ENCODE peak calls at places on chromosomes 16 and 17, in seven cellular contexts. D is caudate nucleus; X is endothelial cell; M is stimulated activated CD4-positive, alpha-beta T cell treated with anti-CD3 and anti-CD28 coated beads, Interleukin-15, amount 100 ng/mL, for 1 hour; N is stimulated activated naive CD4-positive, alpha-beta T cell; U is EH; V is cerebellar cortex. S is an unnamed sample.

GRCh38 chr17:18258356-18259038 is at the start of gene FLII:
- DNase-seq in N (peak; percentile 61), D (peak; percentile 55), V (peak; percentile 52), M (peak; percentile 54), U (no peak), X (peak; percentile 50), S (peak; percentile 90)

GRCh38 chr16:57893559-57894389 is 77.2 kb downstream of the CNGB1 start:
- DNase-seq in V (no peak), X (no peak), N (no peak), M (no peak), D (no peak), U (peak; percentile 85), S (no peak)

GRCh38 chr17:4616456-4616855 is 25.0 kb downstream of the ALOX15 start:
- DNase-seq in N (no peak), D (no peak), X (no peak), V (no peak), U (no peak), M (no peak), S (no peak)

GRCh38 chr16:49280861-49281331 is 742 bp downstream of the CBLN1 start:
- DNase-seq in D (no peak), N (no peak), X (no peak), U (no peak), V (no peak), M (no peak), S (no peak)

GRCh38 chr16:66266436-66267286 is 99.8 kb upstream of the CDH5 start:
- DNase-seq in X (no peak), D (no peak), N (no peak), U (peak; percentile 87), V (no peak), M (no peak), S (peak; percentile 61)

GRCh38 chr16:81585785-81586184 is 141.2 kb downstream of the CMIP start:
- DNase-seq in D (no peak), M (no peak), X (peak; percentile 46), N (no peak), V (peak; percentile 35), U (no peak), S (no peak)

GRCh38 chr16:80265624-80266306 is 275.0 kb upstream of the DYNLRB2 start:
- DNase-seq in M (no peak), D (no peak), U (peak; percentile 69), N (no peak), X (no peak), V (no peak), S (no peak)

GRCh38 chr16:67435758-67436164 is 4.8 kb downstream of the HSD11B2 start:
- DNase-seq in X (no peak), V (no peak), N (no peak), U (no peak), M (no peak), D (no peak), S (no peak)

GRCh38 chr16:74186589-74186988 is 110.0 kb upstream of the PSMD7 start:
- DNase-seq in U (peak; percentile 62), M (no peak), X (no peak), D (no peak), N (no peak), V (no peak), S (no peak)

GRCh38 chr17:185445-186138 is 4.1 kb upstream of the DOC2B start:
- DNase-seq in N (no peak), U (no peak), V (no peak), D (no peak), X (no peak), M (peak; percentile 6), S (no peak)

GRCh38 chr17:81083125-81083765 is 48.3 kb downstream of the BAIAP2 start:
- DNase-seq in N (no peak), U (no peak), X (no peak), V (no peak), D (no peak), M (no peak), S (no peak)

GRCh38 chr16:85192736-85193493 is 80.6 kb upstream of the CIBAR2 start:
- DNase-seq in U (peak; percentile 52), M (no peak), N (no peak), D (no peak), V (no peak), X (no peak), S (no peak)

GRCh38 chr17:69874220-69874670 is 200.8 kb upstream of the KCNJ16 start:
- DNase-seq in M (no peak), N (no peak), X (no peak), V (peak; percentile 18), U (peak; percentile 95), D (no peak), S (no peak)

GRCh38 chr17:35540589-35541404 is 3.3 kb upstream of the SLFN12L start:
- DNase-seq in V (no peak), M (no peak), X (no peak), D (no peak), N (peak; percentile 55), U (peak; percentile 40), S (peak; percentile 13)

GRCh38 chr16:85913688-85914422 is 14.9 kb downstream of the IRF8 start:
- DNase-seq in M (no peak), U (no peak), D (no peak), X (no peak), N (no peak), V (no peak), S (no peak)

GRCh38 chr16:14407786-14408399 is 222.2 kb downstream of the PARN start:
- DNase-seq in X (no peak), M (no peak), V (no peak), D (no peak), U (no peak), N (no peak), S (no peak)

GRCh38 chr17:62800580-62800979 is 7.5 kb downstream of the MARCHF10 start:
- DNase-seq in V (no peak), D (no peak), U (no peak), N (no peak), X (no peak), M (no peak), S (no peak)

GRCh38 chr16:70679653-70680494 is 6.0 kb downstream of the MTSS2 start:
- DNase-seq in N (no peak), M (no peak), V (no peak), D (no peak), X (peak; percentile 64), U (no peak), S (no peak)

GRCh38 chr16:117381-118365 is 20.8 kb downstream of the NPRL3 start:
- DNase-seq in U (peak; percentile 55), X (peak; percentile 75), D (no peak), M (peak; percentile 36), N (peak; percentile 68), V (peak; percentile 57), S (peak; percentile 76)

GRCh38 chr17:44899074-44899782 is at the start of gene EFTUD2:
- DNase-seq in M (peak; percentile 87), V (peak; percentile 87), N (peak; percentile 99), D (peak; percentile 93), U (peak; percentile 89), X (peak; percentile 90), S (peak; percentile 99)

GRCh38 chr17:31511176-31511540 is 119.7 kb downstream of the RAB11FIP4 start:
- DNase-seq in D (no peak), U (no peak), N (no peak), V (peak; percentile 62), M (no peak), X (no peak), S (no peak)

GRCh38 chr17:35907691-35908090 is 22.9 kb downstream of the RDM1 start:
- DNase-seq in X (no peak), V (no peak), D (no peak), M (no peak), N (no peak), U (peak; percentile 36), S (no peak)

GRCh38 chr16:27385398-27385797 is 16.6 kb upstream of the IL21R start:
- DNase-seq in D (no peak), X (no peak), U (no peak), M (no peak), N (no peak), V (no peak), S (peak; percentile 9)

GRCh38 chr17:1186214-1186820 is 6.5 kb upstream of the ABR start:
- DNase-seq in N (no peak), U (peak; percentile 27), X (no peak), M (no peak), D (no peak), V (no peak), S (no peak)

GRCh38 chr17:29376667-29377268 is 13.4 kb upstream of the TAOK1 start:
- DNase-seq in N (no peak), M (no peak), X (no peak), D (peak; percentile 77), U (peak; percentile 83), V (peak; percentile 51), S (peak; percentile 65)

GRCh38 chr17:74859439-74860228 is at the start of gene GRIN2C:
- DNase-seq in M (no peak), U (no peak), D (no peak), N (peak; percentile 48), V (no peak), X (peak; percentile 54), S (peak; percentile 73)

GRCh38 chr17:69997332-69997731 is 77.7 kb upstream of the KCNJ16 start:
- DNase-seq in V (no peak), U (peak; percentile 60), N (no peak), D (no peak), X (no peak), M (no peak), S (no peak)

GRCh38 chr17:19686400-19687090 is 29.8 kb downstream of the SLC47A2 start:
- DNase-seq in D (no peak), X (no peak), M (no peak), N (no peak), U (no peak), V (no peak), S (no peak)

GRCh38 chr17:48503747-48504146 is 27.1 kb downstream of the HOXB1 start:
- DNase-seq in U (no peak), V (no peak), D (no peak), M (no peak), X (no peak), N (no peak), S (no peak)

GRCh38 chr17:49230636-49231562 is at the start of gene PHOSPHO1:
- DNase-seq in D (peak; percentile 64), X (peak; percentile 85), U (peak; percentile 85), V (peak; percentile 83), M (peak; percentile 75), N (peak; percentile 85), S (peak; percentile 98)

GRCh38 chr17:73017653-73018052 is 74.8 kb downstream of the SLC39A11 start:
- DNase-seq in V (no peak), U (peak; percentile 89), X (no peak), M (no peak), D (no peak), N (no peak), S (no peak)

GRCh38 chr16:11105038-11105903 is 150.7 kb downstream of the SOCS1 start:
- DNase-seq in N (no peak), D (no peak), U (peak; percentile 99), V (no peak), X (no peak), M (no peak), S (no peak)

GRCh38 chr16:2692251-2692947 is 10.1 kb downstream of the KCTD5 start:
- DNase-seq in D (peak; percentile 71), V (peak; percentile 74), U (no peak), M (no peak), N (no peak), X (no peak), S (no peak)

GRCh38 chr17:59238904-59239303 is 18.6 kb downstream of the GDPD1 start:
- DNase-seq in N (no peak), V (no peak), U (no peak), M (no peak), X (no peak), D (no peak), S (no peak)

GRCh38 chr17:6435968-6436367 is 1.0 kb upstream of the AIPL1 start:
- DNase-seq in D (peak; percentile 8), N (peak; percentile 61), M (peak; percentile 51), U (peak; percentile 73), V (peak; percentile 75), X (peak; percentile 70), S (peak; percentile 89)

GRCh38 chr17:3770471-3770870 is 30.5 kb downstream of the ITGAE start:
- DNase-seq in V (no peak), M (no peak), D (no peak), X (no peak), N (no peak), U (no peak), S (no peak)

GRCh38 chr16:86059253-86060171 is 160.6 kb downstream of the IRF8 start:
- DNase-seq in V (peak; percentile 2), U (no peak), M (no peak), D (no peak), N (no peak), X (no peak), S (no peak)

GRCh38 chr16:11196286-11196828 is 59.6 kb downstream of the SOCS1 start:
- DNase-seq in D (no peak), X (no peak), N (no peak), V (no peak), M (no peak), U (peak; percentile 66), S (no peak)

S was measured in ecto neural progenitor cell.